ENCODE peak calls at places on chromosome 1, in six cellular contexts. One of them, this sample, is unnamed.

GRCh38 chr1:36159614-36160387 is 3.8 kb downstream of the MAP7D1 start:
- DNase-seq in hippocampal formation: peak
- DNase-seq in 8988T: no peak
- DNase-seq in AG09319: no peak
- DNase-seq in stimulated activated CD8-positive, alpha-beta memory T cell treated with anti-CD3 and anti-CD28 coated beads, Interleukin-4, amount 100 ng/mL, for 4 hours: no peak
- DNase-seq in left ventricle myocardium superior: no peak
- DNase-seq in this sample: no peak

GRCh38 chr1:61742620-61743431 is 546 bp downstream of the PATJ start:
- DNase-seq in hippocampal formation: peak
- DNase-seq in 8988T: peak
- DNase-seq in AG09319: peak
- DNase-seq in stimulated activated CD8-positive, alpha-beta memory T cell treated with anti-CD3 and anti-CD28 coated beads, Interleukin-4, amount 100 ng/mL, for 4 hours: peak
- DNase-seq in left ventricle myocardium superior: peak
- DNase-seq in this sample: no peak

GRCh38 chr1:150233359-150234308 is 2.3 kb downstream of the ANP32E start:
- DNase-seq in hippocampal formation: no peak
- DNase-seq in 8988T: no peak
- DNase-seq in AG09319: no peak
- DNase-seq in stimulated activated CD8-positive, alpha-beta memory T cell treated with anti-CD3 and anti-CD28 coated beads, Interleukin-4, amount 100 ng/mL, for 4 hours: peak
- DNase-seq in left ventricle myocardium superior: no peak
- DNase-seq in this sample: no peak

GRCh38 chr1:43994794-43995790 is 3.7 kb downstream of the CCDC24 start:
- DNase-seq in hippocampal formation: no peak
- DNase-seq in 8988T: peak
- DNase-seq in AG09319: no peak
- DNase-seq in stimulated activated CD8-positive, alpha-beta memory T cell treated with anti-CD3 and anti-CD28 coated beads, Interleukin-4, amount 100 ng/mL, for 4 hours: no peak
- DNase-seq in left ventricle myocardium superior: no peak
- DNase-seq in this sample: no peak

GRCh38 chr1:170078610-170079189 is 4.2 kb upstream of the KIFAP3 start:
- DNase-seq in hippocampal formation: no peak
- DNase-seq in 8988T: no peak
- DNase-seq in AG09319: no peak
- DNase-seq in stimulated activated CD8-positive, alpha-beta memory T cell treated with anti-CD3 and anti-CD28 coated beads, Interleukin-4, amount 100 ng/mL, for 4 hours: no peak
- DNase-seq in left ventricle myocardium superior: no peak
- DNase-seq in this sample: no peak

GRCh38 chr1:35097224-35097623 is 18.0 kb downstream of the ZMYM1 start:
- DNase-seq in hippocampal formation: no peak
- DNase-seq in 8988T: no peak
- DNase-seq in AG09319: peak
- DNase-seq in stimulated activated CD8-positive, alpha-beta memory T cell treated with anti-CD3 and anti-CD28 coated beads, Interleukin-4, amount 100 ng/mL, for 4 hours: no peak
- DNase-seq in left ventricle myocardium superior: no peak
- DNase-seq in this sample: no peak

GRCh38 chr1:20848162-20848561 is 61.1 kb upstream of the HP1BP3 start:
- DNase-seq in hippocampal formation: no peak
- DNase-seq in 8988T: no peak
- DNase-seq in AG09319: no peak
- DNase-seq in stimulated activated CD8-positive, alpha-beta memory T cell treated with anti-CD3 and anti-CD28 coated beads, Interleukin-4, amount 100 ng/mL, for 4 hours: no peak
- DNase-seq in left ventricle myocardium superior: no peak
- DNase-seq in this sample: no peak

GRCh38 chr1:27607239-27607804 is 3.4 kb upstream of the AHDC1 start:
- DNase-seq in hippocampal formation: no peak
- DNase-seq in 8988T: no peak
- DNase-seq in AG09319: no peak
- DNase-seq in stimulated activated CD8-positive, alpha-beta memory T cell treated with anti-CD3 and anti-CD28 coated beads, Interleukin-4, amount 100 ng/mL, for 4 hours: no peak
- DNase-seq in left ventricle myocardium superior: no peak
- DNase-seq in this sample: no peak

GRCh38 chr1:197837911-197838310 is 62.6 kb upstream of the DENND1B start:
- DNase-seq in hippocampal formation: no peak
- DNase-seq in 8988T: no peak
- DNase-seq in AG09319: no peak
- DNase-seq in stimulated activated CD8-positive, alpha-beta memory T cell treated with anti-CD3 and anti-CD28 coated beads, Interleukin-4, amount 100 ng/mL, for 4 hours: no peak
- DNase-seq in left ventricle myocardium superior: no peak
- DNase-seq in this sample: no peak

GRCh38 chr1:6118415-6118814 is 61.7 kb downstream of the CHD5 start:
- DNase-seq in hippocampal formation: no peak
- DNase-seq in 8988T: no peak
- DNase-seq in AG09319: no peak
- DNase-seq in stimulated activated CD8-positive, alpha-beta memory T cell treated with anti-CD3 and anti-CD28 coated beads, Interleukin-4, amount 100 ng/mL, for 4 hours: no peak
- DNase-seq in left ventricle myocardium superior: no peak
- DNase-seq in this sample: no peak

GRCh38 chr1:5831600-5832335 is 160.5 kb downstream of the NPHP4 start:
- DNase-seq in hippocampal formation: no peak
- DNase-seq in 8988T: no peak
- DNase-seq in AG09319: no peak
- DNase-seq in stimulated activated CD8-positive, alpha-beta memory T cell treated with anti-CD3 and anti-CD28 coated beads, Interleukin-4, amount 100 ng/mL, for 4 hours: no peak
- DNase-seq in left ventricle myocardium superior: no peak
- DNase-seq in this sample: no peak

GRCh38 chr1:16727190-16728111 is 12.9 kb upstream of the RNU1-4 start:
- DNase-seq in hippocampal formation: no peak
- DNase-seq in 8988T: no peak
- DNase-seq in AG09319: no peak
- DNase-seq in stimulated activated CD8-positive, alpha-beta memory T cell treated with anti-CD3 and anti-CD28 coated beads, Interleukin-4, amount 100 ng/mL, for 4 hours: no peak
- DNase-seq in left ventricle myocardium superior: no peak
- DNase-seq in this sample: no peak

GRCh38 chr1:68826861-68827260 is 330.0 kb upstream of the DEPDC1 start:
- DNase-seq in hippocampal formation: no peak
- DNase-seq in 8988T: no peak
- DNase-seq in AG09319: no peak
- DNase-seq in stimulated activated CD8-positive, alpha-beta memory T cell treated with anti-CD3 and anti-CD28 coated beads, Interleukin-4, amount 100 ng/mL, for 4 hours: no peak
- DNase-seq in left ventricle myocardium superior: no peak
- DNase-seq in this sample: no peak

GRCh38 chr1:164638506-164639202 is 79.7 kb downstream of the PBX1 start:
- DNase-seq in hippocampal formation: no peak
- DNase-seq in 8988T: no peak
- DNase-seq in AG09319: no peak
- DNase-seq in stimulated activated CD8-positive, alpha-beta memory T cell treated with anti-CD3 and anti-CD28 coated beads, Interleukin-4, amount 100 ng/mL, for 4 hours: no peak
- DNase-seq in left ventricle myocardium superior: peak
- DNase-seq in this sample: no peak

GRCh38 chr1:174572771-174573170 is 125.0 kb downstream of the GPR52 start:
- DNase-seq in hippocampal formation: no peak
- DNase-seq in 8988T: no peak
- DNase-seq in AG09319: no peak
- DNase-seq in stimulated activated CD8-positive, alpha-beta memory T cell treated with anti-CD3 and anti-CD28 coated beads, Interleukin-4, amount 100 ng/mL, for 4 hours: no peak
- DNase-seq in left ventricle myocardium superior: no peak
- DNase-seq in this sample: no peak

GRCh38 chr1:18923721-18924610 is 21.6 kb upstream of the ALDH4A1 start:
- DNase-seq in hippocampal formation: no peak
- DNase-seq in 8988T: no peak
- DNase-seq in AG09319: no peak
- DNase-seq in stimulated activated CD8-positive, alpha-beta memory T cell treated with anti-CD3 and anti-CD28 coated beads, Interleukin-4, amount 100 ng/mL, for 4 hours: no peak
- DNase-seq in left ventricle myocardium superior: peak
- DNase-seq in this sample: no peak

GRCh38 chr1:21904725-21905520 is 32.2 kb downstream of the HSPG2 start:
- DNase-seq in hippocampal formation: no peak
- DNase-seq in 8988T: no peak
- DNase-seq in AG09319: no peak
- DNase-seq in stimulated activated CD8-positive, alpha-beta memory T cell treated with anti-CD3 and anti-CD28 coated beads, Interleukin-4, amount 100 ng/mL, for 4 hours: peak
- DNase-seq in left ventricle myocardium superior: peak
- DNase-seq in this sample: no peak

GRCh38 chr1:25080294-25081209 is 150.5 kb upstream of the RUNX3 start:
- DNase-seq in hippocampal formation: no peak
- DNase-seq in 8988T: no peak
- DNase-seq in AG09319: no peak
- DNase-seq in stimulated activated CD8-positive, alpha-beta memory T cell treated with anti-CD3 and anti-CD28 coated beads, Interleukin-4, amount 100 ng/mL, for 4 hours: no peak
- DNase-seq in left ventricle myocardium superior: no peak
- DNase-seq in this sample: no peak

GRCh38 chr1:31772669-31773248 is 8.6 kb upstream of the ADGRB2 start:
- DNase-seq in hippocampal formation: no peak
- DNase-seq in 8988T: no peak
- DNase-seq in AG09319: no peak
- DNase-seq in stimulated activated CD8-positive, alpha-beta memory T cell treated with anti-CD3 and anti-CD28 coated beads, Interleukin-4, amount 100 ng/mL, for 4 hours: no peak
- DNase-seq in left ventricle myocardium superior: no peak
- DNase-seq in this sample: no peak

GRCh38 chr1:86016076-86016746 is 140.4 kb downstream of the COL24A1 start:
- DNase-seq in hippocampal formation: no peak
- DNase-seq in 8988T: no peak
- DNase-seq in AG09319: no peak
- DNase-seq in stimulated activated CD8-positive, alpha-beta memory T cell treated with anti-CD3 and anti-CD28 coated beads, Interleukin-4, amount 100 ng/mL, for 4 hours: no peak
- DNase-seq in left ventricle myocardium superior: no peak
- DNase-seq in this sample: no peak

GRCh38 chr1:203407301-203407700 is 56.4 kb upstream of the FMOD start:
- DNase-seq in hippocampal formation: no peak
- DNase-seq in 8988T: no peak
- DNase-seq in AG09319: no peak
- DNase-seq in stimulated activated CD8-positive, alpha-beta memory T cell treated with anti-CD3 and anti-CD28 coated beads, Interleukin-4, amount 100 ng/mL, for 4 hours: no peak
- DNase-seq in left ventricle myocardium superior: no peak
- DNase-seq in this sample: no peak

GRCh38 chr1:227994632-227995300 is 12.0 kb upstream of the WNT3A start:
- DNase-seq in hippocampal formation: no peak
- DNase-seq in 8988T: no peak
- DNase-seq in AG09319: no peak
- DNase-seq in stimulated activated CD8-positive, alpha-beta memory T cell treated with anti-CD3 and anti-CD28 coated beads, Interleukin-4, amount 100 ng/mL, for 4 hours: no peak
- DNase-seq in left ventricle myocardium superior: no peak
- DNase-seq in this sample: no peak

GRCh38 chr1:41902125-41902524 is 16.6 kb downstream of the HIVEP3 start:
- DNase-seq in hippocampal formation: no peak
- DNase-seq in 8988T: no peak
- DNase-seq in AG09319: no peak
- DNase-seq in stimulated activated CD8-positive, alpha-beta memory T cell treated with anti-CD3 and anti-CD28 coated beads, Interleukin-4, amount 100 ng/mL, for 4 hours: no peak
- DNase-seq in left ventricle myocardium superior: no peak
- DNase-seq in this sample: no peak

GRCh38 chr1:158527190-158527815 is 26.9 kb downstream of the OR6Y1 start:
- DNase-seq in hippocampal formation: peak
- DNase-seq in 8988T: no peak
- DNase-seq in AG09319: no peak
- DNase-seq in stimulated activated CD8-positive, alpha-beta memory T cell treated with anti-CD3 and anti-CD28 coated beads, Interleukin-4, amount 100 ng/mL, for 4 hours: no peak
- DNase-seq in left ventricle myocardium superior: no peak
- DNase-seq in this sample: no peak

GRCh38 chr1:41830711-41831110 is 88.0 kb downstream of the HIVEP3 start:
- DNase-seq in hippocampal formation: no peak
- DNase-seq in 8988T: no peak
- DNase-seq in AG09319: no peak
- DNase-seq in stimulated activated CD8-positive, alpha-beta memory T cell treated with anti-CD3 and anti-CD28 coated beads, Interleukin-4, amount 100 ng/mL, for 4 hours: no peak
- DNase-seq in left ventricle myocardium superior: no peak
- DNase-seq in this sample: no peak

GRCh38 chr1:172653015-172653709 is 5.7 kb upstream of the FASLG start:
- DNase-seq in hippocampal formation: no peak
- DNase-seq in 8988T: no peak
- DNase-seq in AG09319: no peak
- DNase-seq in stimulated activated CD8-positive, alpha-beta memory T cell treated with anti-CD3 and anti-CD28 coated beads, Interleukin-4, amount 100 ng/mL, for 4 hours: no peak
- DNase-seq in left ventricle myocardium superior: no peak
- DNase-seq in this sample: no peak

GRCh38 chr1:66217021-66217420 is 316.9 kb upstream of the SGIP1 start:
- DNase-seq in hippocampal formation: no peak
- DNase-seq in 8988T: no peak
- DNase-seq in AG09319: no peak
- DNase-seq in stimulated activated CD8-positive, alpha-beta memory T cell treated with anti-CD3 and anti-CD28 coated beads, Interleukin-4, amount 100 ng/mL, for 4 hours: no peak
- DNase-seq in left ventricle myocardium superior: no peak
- DNase-seq in this sample: peak

GRCh38 chr1:147669475-147670318 is 627 bp downstream of the ACP6 start:
- DNase-seq in hippocampal formation: no peak
- DNase-seq in 8988T: peak
- DNase-seq in AG09319: no peak
- DNase-seq in stimulated activated CD8-positive, alpha-beta memory T cell treated with anti-CD3 and anti-CD28 coated beads, Interleukin-4, amount 100 ng/mL, for 4 hours: peak
- DNase-seq in left ventricle myocardium superior: peak
- DNase-seq in this sample: no peak

GRCh38 chr1:11940260-11940921 is 5.9 kb downstream of the PLOD1 start:
- DNase-seq in hippocampal formation: peak
- DNase-seq in 8988T: no peak
- DNase-seq in AG09319: no peak
- DNase-seq in stimulated activated CD8-positive, alpha-beta memory T cell treated with anti-CD3 and anti-CD28 coated beads, Interleukin-4, amount 100 ng/mL, for 4 hours: no peak
- DNase-seq in left ventricle myocardium superior: peak
- DNase-seq in this sample: no peak

GRCh38 chr1:23619299-23620188 is 60.2 kb upstream of the ID3 start:
- DNase-seq in hippocampal formation: no peak
- DNase-seq in 8988T: peak
- DNase-seq in AG09319: no peak
- DNase-seq in stimulated activated CD8-positive, alpha-beta memory T cell treated with anti-CD3 and anti-CD28 coated beads, Interleukin-4, amount 100 ng/mL, for 4 hours: peak
- DNase-seq in left ventricle myocardium superior: peak
- DNase-seq in this sample: peak

GRCh38 chr1:43274125-43274803 is 4.5 kb downstream of the TMEM125 start:
- DNase-seq in hippocampal formation: no peak
- DNase-seq in 8988T: peak
- DNase-seq in AG09319: no peak
- DNase-seq in stimulated activated CD8-positive, alpha-beta memory T cell treated with anti-CD3 and anti-CD28 coated beads, Interleukin-4, amount 100 ng/mL, for 4 hours: no peak
- DNase-seq in left ventricle myocardium superior: no peak
- DNase-seq in this sample: no peak

GRCh38 chr1:77188770-77189169 is 30.5 kb downstream of the PIGK start:
- DNase-seq in hippocampal formation: no peak
- DNase-seq in 8988T: no peak
- DNase-seq in AG09319: no peak
- DNase-seq in stimulated activated CD8-positive, alpha-beta memory T cell treated with anti-CD3 and anti-CD28 coated beads, Interleukin-4, amount 100 ng/mL, for 4 hours: no peak
- DNase-seq in left ventricle myocardium superior: no peak
- DNase-seq in this sample: no peak

GRCh38 chr1:31771891-31772668 is 7.9 kb upstream of the ADGRB2 start:
- DNase-seq in hippocampal formation: no peak
- DNase-seq in 8988T: no peak
- DNase-seq in AG09319: no peak
- DNase-seq in stimulated activated CD8-positive, alpha-beta memory T cell treated with anti-CD3 and anti-CD28 coated beads, Interleukin-4, amount 100 ng/mL, for 4 hours: no peak
- DNase-seq in left ventricle myocardium superior: no peak
- DNase-seq in this sample: no peak

GRCh38 chr1:67909776-67910175 is 76.5 kb upstream of the GNG12 start:
- DNase-seq in hippocampal formation: no peak
- DNase-seq in 8988T: no peak
- DNase-seq in AG09319: no peak
- DNase-seq in stimulated activated CD8-positive, alpha-beta memory T cell treated with anti-CD3 and anti-CD28 coated beads, Interleukin-4, amount 100 ng/mL, for 4 hours: no peak
- DNase-seq in left ventricle myocardium superior: no peak
- DNase-seq in this sample: no peak

GRCh38 chr1:18899363-18900049 is 2.8 kb downstream of the ALDH4A1 start:
- DNase-seq in hippocampal formation: no peak
- DNase-seq in 8988T: no peak
- DNase-seq in AG09319: no peak
- DNase-seq in stimulated activated CD8-positive, alpha-beta memory T cell treated with anti-CD3 and anti-CD28 coated beads, Interleukin-4, amount 100 ng/mL, for 4 hours: no peak
- DNase-seq in left ventricle myocardium superior: no peak
- DNase-seq in this sample: no peak

GRCh38 chr1:177243773-177244172 is 73.0 kb downstream of the BRINP2 start:
- DNase-seq in hippocampal formation: no peak
- DNase-seq in 8988T: no peak
- DNase-seq in AG09319: no peak
- DNase-seq in stimulated activated CD8-positive, alpha-beta memory T cell treated with anti-CD3 and anti-CD28 coated beads, Interleukin-4, amount 100 ng/mL, for 4 hours: no peak
- DNase-seq in left ventricle myocardium superior: no peak
- DNase-seq in this sample: no peak

GRCh38 chr1:186498695-186499389 is 37.9 kb upstream of the PDC start:
- DNase-seq in hippocampal formation: no peak
- DNase-seq in 8988T: no peak
- DNase-seq in AG09319: no peak
- DNase-seq in stimulated activated CD8-positive, alpha-beta memory T cell treated with anti-CD3 and anti-CD28 coated beads, Interleukin-4, amount 100 ng/mL, for 4 hours: no peak
- DNase-seq in left ventricle myocardium superior: no peak
- DNase-seq in this sample: no peak

GRCh38 chr1:241265428-241265827 is 91.6 kb downstream of the RGS7 start:
- DNase-seq in hippocampal formation: no peak
- DNase-seq in 8988T: no peak
- DNase-seq in AG09319: no peak
- DNase-seq in stimulated activated CD8-positive, alpha-beta memory T cell treated with anti-CD3 and anti-CD28 coated beads, Interleukin-4, amount 100 ng/mL, for 4 hours: no peak
- DNase-seq in left ventricle myocardium superior: no peak
- DNase-seq in this sample: no peak

GRCh38 chr1:79074975-79075374 is 68.4 kb upstream of the ADGRL4 start:
- DNase-seq in hippocampal formation: no peak
- DNase-seq in 8988T: no peak
- DNase-seq in AG09319: no peak
- DNase-seq in stimulated activated CD8-positive, alpha-beta memory T cell treated with anti-CD3 and anti-CD28 coated beads, Interleukin-4, amount 100 ng/mL, for 4 hours: no peak
- DNase-seq in left ventricle myocardium superior: no peak
- DNase-seq in this sample: no peak

GRCh38 chr1:76998582-76999189 is 131.4 kb downstream of the ST6GALNAC5 start:
- DNase-seq in hippocampal formation: no peak
- DNase-seq in 8988T: no peak
- DNase-seq in AG09319: peak
- DNase-seq in stimulated activated CD8-positive, alpha-beta memory T cell treated with anti-CD3 and anti-CD28 coated beads, Interleukin-4, amount 100 ng/mL, for 4 hours: no peak
- DNase-seq in left ventricle myocardium superior: no peak
- DNase-seq in this sample: no peak

This sample was measured in NCI-H187.